ENCODE peak calls at places on chromosomes 6 and 20, in seven cellular contexts. One of them, this sample, is unnamed.

GRCh38 chr6:56245903-56246351 is 1.5 kb downstream of the COL21A1 start:
- DNase-seq in osteocyte: no peak
- DNase-seq in adrenal gland: no peak
- DNase-seq in stomach: no peak
- DNase-seq in breast epithelium: no peak
- DNase-seq in GM12865: no peak
- DNase-seq in neural progenitor cell: no peak
- DNase-seq in this sample: no peak

GRCh38 chr20:24994470-24995368 is 2.2 kb upstream of the APMAP start:
- DNase-seq in osteocyte: peak; percentile 93
- DNase-seq in adrenal gland: peak; percentile 78
- DNase-seq in stomach: peak; percentile 83
- DNase-seq in breast epithelium: peak; percentile 72
- DNase-seq in GM12865: peak; percentile 84
- DNase-seq in neural progenitor cell: peak; percentile 84
- DNase-seq in this sample: peak; percentile 65

GRCh38 chr6:150813319-150813992 is 52.0 kb upstream of the MTHFD1L start:
- DNase-seq in osteocyte: no peak
- DNase-seq in adrenal gland: no peak
- DNase-seq in stomach: no peak
- DNase-seq in breast epithelium: peak; percentile 30
- DNase-seq in GM12865: peak; percentile 86
- DNase-seq in neural progenitor cell: no peak
- DNase-seq in this sample: peak; percentile 22

GRCh38 chr20:46111028-46111835 is 6.9 kb upstream of the CD40 start:
- DNase-seq in osteocyte: peak; percentile 30
- DNase-seq in adrenal gland: peak; percentile 34
- DNase-seq in stomach: no peak
- DNase-seq in breast epithelium: no peak
- DNase-seq in GM12865: peak; percentile 89
- DNase-seq in neural progenitor cell: no peak
- DNase-seq in this sample: no peak

GRCh38 chr20:1294497-1294896 is 28.4 kb downstream of the SNPH start:
- DNase-seq in osteocyte: no peak
- DNase-seq in adrenal gland: no peak
- DNase-seq in stomach: no peak
- DNase-seq in breast epithelium: no peak
- DNase-seq in GM12865: no peak
- DNase-seq in neural progenitor cell: no peak
- DNase-seq in this sample: no peak

GRCh38 chr6:127053032-127053908 is 65.2 kb upstream of the RSPO3 start:
- DNase-seq in osteocyte: no peak
- DNase-seq in adrenal gland: no peak
- DNase-seq in stomach: no peak
- DNase-seq in breast epithelium: no peak
- DNase-seq in GM12865: no peak
- DNase-seq in neural progenitor cell: no peak
- DNase-seq in this sample: no peak

GRCh38 chr20:36158160-36158741 is 3.7 kb downstream of the EPB41L1 start:
- DNase-seq in osteocyte: no peak
- DNase-seq in adrenal gland: no peak
- DNase-seq in stomach: no peak
- DNase-seq in breast epithelium: no peak
- DNase-seq in GM12865: no peak
- DNase-seq in neural progenitor cell: no peak
- DNase-seq in this sample: no peak

GRCh38 chr6:159899994-159900745 is 9.4 kb downstream of the MAS1 start:
- DNase-seq in osteocyte: no peak
- DNase-seq in adrenal gland: no peak
- DNase-seq in stomach: no peak
- DNase-seq in breast epithelium: no peak
- DNase-seq in GM12865: no peak
- DNase-seq in neural progenitor cell: no peak
- DNase-seq in this sample: no peak

GRCh38 chr6:22363166-22363965 is 66.5 kb upstream of the PRL start:
- DNase-seq in osteocyte: no peak
- DNase-seq in adrenal gland: no peak
- DNase-seq in stomach: no peak
- DNase-seq in breast epithelium: no peak
- DNase-seq in GM12865: peak; percentile 67
- DNase-seq in neural progenitor cell: no peak
- DNase-seq in this sample: no peak

GRCh38 chr20:4720121-4720976 is 1.4 kb upstream of the PRND start:
- DNase-seq in osteocyte: no peak
- DNase-seq in adrenal gland: peak; percentile 78
- DNase-seq in stomach: peak; percentile 72
- DNase-seq in breast epithelium: peak; percentile 64
- DNase-seq in GM12865: peak; percentile 93
- DNase-seq in neural progenitor cell: peak; percentile 92
- DNase-seq in this sample: peak; percentile 64

GRCh38 chr6:105875974-105876640 is 210.0 kb upstream of the PRDM1 start:
- DNase-seq in osteocyte: no peak
- DNase-seq in adrenal gland: no peak
- DNase-seq in stomach: no peak
- DNase-seq in breast epithelium: no peak
- DNase-seq in GM12865: no peak
- DNase-seq in neural progenitor cell: no peak
- DNase-seq in this sample: no peak

GRCh38 chr20:25338112-25339023 is 52.3 kb downstream of the ABHD12 start:
- DNase-seq in osteocyte: no peak
- DNase-seq in adrenal gland: no peak
- DNase-seq in stomach: peak; percentile 42
- DNase-seq in breast epithelium: no peak
- DNase-seq in GM12865: no peak
- DNase-seq in neural progenitor cell: no peak
- DNase-seq in this sample: no peak

GRCh38 chr6:42771741-42772100 is 10.1 kb upstream of the BICRAL start:
- DNase-seq in osteocyte: no peak
- DNase-seq in adrenal gland: no peak
- DNase-seq in stomach: no peak
- DNase-seq in breast epithelium: no peak
- DNase-seq in GM12865: peak; percentile 44
- DNase-seq in neural progenitor cell: no peak
- DNase-seq in this sample: no peak

GRCh38 chr6:48037946-48038345 is 73.1 kb downstream of the PTCHD4 start:
- DNase-seq in osteocyte: no peak
- DNase-seq in adrenal gland: no peak
- DNase-seq in stomach: no peak
- DNase-seq in breast epithelium: no peak
- DNase-seq in GM12865: no peak
- DNase-seq in neural progenitor cell: peak; percentile 10
- DNase-seq in this sample: no peak

GRCh38 chr6:42462474-42462972 is 10.8 kb upstream of the TRERF1 start:
- DNase-seq in osteocyte: no peak
- DNase-seq in adrenal gland: no peak
- DNase-seq in stomach: no peak
- DNase-seq in breast epithelium: no peak
- DNase-seq in GM12865: no peak
- DNase-seq in neural progenitor cell: no peak
- DNase-seq in this sample: no peak

GRCh38 chr6:96015791-96016776 is at the start of gene FUT9:
- DNase-seq in osteocyte: peak; percentile 80
- DNase-seq in adrenal gland: no peak
- DNase-seq in stomach: peak; percentile 78
- DNase-seq in breast epithelium: no peak
- DNase-seq in GM12865: no peak
- DNase-seq in neural progenitor cell: peak; percentile 94
- DNase-seq in this sample: no peak

GRCh38 chr6:98041921-98042320 is 758.9 kb upstream of the MMS22L start:
- DNase-seq in osteocyte: no peak
- DNase-seq in adrenal gland: no peak
- DNase-seq in stomach: no peak
- DNase-seq in breast epithelium: no peak
- DNase-seq in GM12865: no peak
- DNase-seq in neural progenitor cell: peak; percentile 85
- DNase-seq in this sample: no peak

GRCh38 chr20:39264506-39265172 is 302.5 kb downstream of the DHX35 start:
- DNase-seq in osteocyte: no peak
- DNase-seq in adrenal gland: peak; percentile 79
- DNase-seq in stomach: peak; percentile 62
- DNase-seq in breast epithelium: peak; percentile 32
- DNase-seq in GM12865: peak; percentile 56
- DNase-seq in neural progenitor cell: peak; percentile 80
- DNase-seq in this sample: no peak

GRCh38 chr6:167079853-167080297 is 43.0 kb upstream of the CCR6 start:
- DNase-seq in osteocyte: no peak
- DNase-seq in adrenal gland: no peak
- DNase-seq in stomach: no peak
- DNase-seq in breast epithelium: no peak
- DNase-seq in GM12865: peak; percentile 94
- DNase-seq in neural progenitor cell: no peak
- DNase-seq in this sample: peak; percentile 65
- TF ChIP-seq CTCF in osteocyte: no peak
- TF ChIP-seq CTCF in adrenal gland: no peak
- TF ChIP-seq CTCF in stomach: no peak
- TF ChIP-seq CTCF in breast epithelium: no peak
- TF ChIP-seq CTCF in GM12865: peak; percentile 66
- TF ChIP-seq CTCF in neural progenitor cell: peak; percentile 9
- TF ChIP-seq CTCF in this sample: peak; percentile 51

DNA sequence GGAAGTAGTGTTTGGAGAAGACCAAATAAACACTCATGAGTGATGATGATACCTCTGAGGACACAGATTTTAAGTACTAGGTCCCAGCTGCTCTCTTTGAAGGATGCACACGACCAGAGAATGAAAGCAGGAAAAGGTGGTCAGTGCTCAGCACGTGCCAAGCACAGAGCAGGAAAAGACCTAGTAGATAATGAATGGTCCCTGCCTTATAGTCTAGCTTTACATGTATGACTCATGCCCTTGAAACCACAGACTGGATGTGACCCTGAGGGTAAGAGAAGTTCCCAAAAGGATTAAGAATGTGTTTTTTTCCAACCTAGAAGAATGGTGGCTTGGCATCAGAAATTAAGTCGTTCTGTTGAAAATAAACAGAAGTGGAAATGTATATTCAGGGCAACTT is 2.8 kb upstream of the MC3R start:
- DNase-seq in osteocyte: no peak
- DNase-seq in adrenal gland: no peak
- DNase-seq in stomach: no peak
- DNase-seq in breast epithelium: no peak
- DNase-seq in GM12865: no peak
- DNase-seq in neural progenitor cell: no peak
- DNase-seq in this sample: no peak
- TF ChIP-seq CTCF in osteocyte: no peak
- TF ChIP-seq CTCF in adrenal gland: no peak
- TF ChIP-seq CTCF in stomach: no peak
- TF ChIP-seq CTCF in breast epithelium: no peak
- TF ChIP-seq CTCF in GM12865: no peak
- TF ChIP-seq CTCF in neural progenitor cell: no peak
- TF ChIP-seq CTCF in this sample: no peak

GRCh38 chr20:57601737-57602136 is 18.5 kb downstream of the ZBP1 start:
- DNase-seq in osteocyte: no peak
- DNase-seq in adrenal gland: no peak
- DNase-seq in stomach: no peak
- DNase-seq in breast epithelium: no peak
- DNase-seq in GM12865: no peak
- DNase-seq in neural progenitor cell: no peak
- DNase-seq in this sample: no peak

GRCh38 chr20:57601211-57601570 is 19.0 kb downstream of the ZBP1 start:
- DNase-seq in osteocyte: no peak
- DNase-seq in adrenal gland: no peak
- DNase-seq in stomach: no peak
- DNase-seq in breast epithelium: no peak
- DNase-seq in GM12865: no peak
- DNase-seq in neural progenitor cell: no peak
- DNase-seq in this sample: no peak

GRCh38 chr20:57598060-57598459 is 22.2 kb downstream of the ZBP1 start:
- DNase-seq in osteocyte: no peak
- DNase-seq in adrenal gland: no peak
- DNase-seq in stomach: no peak
- DNase-seq in breast epithelium: no peak
- DNase-seq in GM12865: no peak
- DNase-seq in neural progenitor cell: peak; percentile 31
- DNase-seq in this sample: no peak

GRCh38 chr20:57598491-57598890 is 21.7 kb downstream of the ZBP1 start:
- DNase-seq in osteocyte: no peak
- DNase-seq in adrenal gland: no peak
- DNase-seq in stomach: no peak
- DNase-seq in breast epithelium: no peak
- DNase-seq in GM12865: no peak
- DNase-seq in neural progenitor cell: no peak
- DNase-seq in this sample: no peak

DNA sequence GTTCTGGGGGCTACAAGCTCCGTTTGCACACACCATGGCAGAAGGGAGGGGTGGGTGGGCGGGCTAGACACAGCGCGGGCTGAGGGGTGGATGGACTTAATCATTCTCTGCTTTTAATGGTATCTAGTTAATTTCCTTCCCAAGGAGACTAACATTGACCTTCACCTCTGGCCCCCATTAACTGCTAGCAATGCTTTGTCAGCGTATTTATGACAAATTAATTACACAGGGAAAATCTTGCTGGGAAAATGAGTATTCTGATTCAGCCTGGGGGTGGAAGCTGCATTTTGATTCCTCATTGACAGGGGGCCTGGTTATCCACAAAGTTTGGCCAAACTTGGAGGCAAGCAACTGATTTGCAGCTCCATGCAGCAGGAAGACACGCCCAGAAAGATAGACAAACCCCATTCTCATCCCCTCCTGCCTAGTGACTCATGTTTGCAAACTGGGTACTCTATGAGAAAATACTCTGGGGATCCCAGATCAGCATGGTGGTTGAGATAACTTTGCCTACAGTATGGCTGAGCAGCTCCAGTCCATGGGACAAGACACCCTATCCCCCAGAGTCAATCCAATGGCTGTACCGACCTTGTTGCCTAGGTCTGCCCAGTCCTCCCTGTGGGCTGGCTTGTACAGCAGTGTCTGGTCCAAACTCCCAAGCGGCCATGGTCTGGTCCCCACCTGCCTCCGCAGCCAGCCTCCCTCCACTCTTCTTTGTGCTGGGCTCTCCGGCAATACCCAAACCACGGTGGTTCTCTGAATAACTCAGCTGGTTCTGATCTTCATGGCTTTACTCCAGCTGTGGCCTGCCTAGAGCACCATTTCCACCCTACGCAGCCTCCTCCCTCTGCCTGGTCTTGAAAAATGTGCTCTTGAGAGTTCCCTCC is 19.7 kb downstream of the ZBP1 start:
- DNase-seq in osteocyte: no peak
- DNase-seq in adrenal gland: no peak
- DNase-seq in stomach: no peak
- DNase-seq in breast epithelium: no peak
- DNase-seq in GM12865: peak; percentile 53
- DNase-seq in neural progenitor cell: no peak
- DNase-seq in this sample: no peak
- TF ChIP-seq CTCF in osteocyte: no peak
- TF ChIP-seq CTCF in adrenal gland: no peak
- TF ChIP-seq CTCF in stomach: no peak
- TF ChIP-seq CTCF in breast epithelium: no peak
- TF ChIP-seq CTCF in GM12865: no peak
- TF ChIP-seq CTCF in neural progenitor cell: no peak
- TF ChIP-seq CTCF in this sample: no peak

DNA sequence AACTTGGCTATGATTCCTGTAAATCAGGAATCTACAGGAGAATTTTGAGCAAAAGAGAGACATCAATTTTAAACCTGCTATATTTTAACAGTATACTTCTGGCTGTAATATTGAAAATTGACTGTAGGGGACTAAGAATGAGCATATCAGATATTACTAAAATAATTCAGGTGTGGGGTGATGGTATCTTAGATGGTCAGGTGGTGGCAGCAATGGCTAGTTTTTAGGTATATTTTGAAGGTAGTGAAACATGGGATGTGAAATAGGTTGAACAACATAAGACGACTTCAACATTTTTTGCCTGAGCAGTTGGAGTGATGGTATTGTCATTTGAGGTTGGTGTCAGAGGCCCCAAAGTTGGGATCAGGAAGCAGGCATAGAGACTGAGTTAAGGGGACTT is 32.1 kb downstream of the FAM83B start:
- DNase-seq in osteocyte: no peak
- DNase-seq in adrenal gland: no peak
- DNase-seq in stomach: no peak
- DNase-seq in breast epithelium: no peak
- DNase-seq in GM12865: no peak
- DNase-seq in neural progenitor cell: no peak
- DNase-seq in this sample: no peak
- TF ChIP-seq CTCF in osteocyte: peak; percentile 22
- TF ChIP-seq CTCF in adrenal gland: no peak
- TF ChIP-seq CTCF in stomach: no peak
- TF ChIP-seq CTCF in breast epithelium: no peak
- TF ChIP-seq CTCF in GM12865: no peak
- TF ChIP-seq CTCF in neural progenitor cell: no peak
- TF ChIP-seq CTCF in this sample: no peak